ENCODE peak calls at places on chromosome 9, in four cellular contexts. N is ovary; L is psoas muscle; Y is CD4-positive, alpha-beta memory T cell. E is an unnamed sample.
A peak's percentile ranks its signal among the peaks of the same experiment; 100 is the strongest.

GRCh38 chr9:4517274-4517673 is 27.0 kb downstream of the SLC1A1 start:
- DNase-seq in N (no peak), L (no peak), Y (no peak), E (no peak)

GRCh38 chr9:125538092-125538473 is 168.9 kb downstream of the MAPKAP1 start:
- DNase-seq in N (peak; percentile 54), L (no peak), Y (no peak), E (peak; percentile 89)

GRCh38 chr9:93955356-93956182 is 414 bp upstream of the BARX1 start:
- DNase-seq in N (no peak), L (no peak), Y (peak; percentile 25), E (no peak)

GRCh38 chr9:24487250-24487861 is 58.3 kb downstream of the IZUMO3 start:
- DNase-seq in N (no peak), L (no peak), Y (no peak), E (peak; percentile 8)

GRCh38 chr9:109453210-109453842 is 44.8 kb downstream of the PTPN3 start:
- DNase-seq in N (no peak), L (no peak), Y (no peak), E (peak; percentile 51)

GRCh38 chr9:93501406-93501805 is 48.0 kb upstream of the FAM120AOS start:
- DNase-seq in N (no peak), L (no peak), Y (peak; percentile 18), E (peak; percentile 60)

GRCh38 chr9:77816641-77817341 is 168.7 kb upstream of the GNA14 start:
- DNase-seq in N (no peak), L (no peak), Y (no peak), E (no peak)

GRCh38 chr9:114386361-114386885 is 1.4 kb downstream of the AKNA start:
- DNase-seq in N (no peak), L (no peak), Y (no peak), E (no peak)

GRCh38 chr9:81427870-81428269 is 261.5 kb downstream of the TLE1 start:
- DNase-seq in N (no peak), L (no peak), Y (no peak), E (no peak)

GRCh38 chr9:17171309-17172094 is 36.7 kb downstream of the CNTLN start:
- DNase-seq in N (no peak), L (no peak), Y (no peak), E (no peak)

GRCh38 chr9:123059472-123060220 is 26.2 kb downstream of the GPR21 start:
- DNase-seq in N (no peak), L (no peak), Y (no peak), E (peak; percentile 29)

GRCh38 chr9:90035471-90035870 is 430.7 kb downstream of the GADD45G start:
- DNase-seq in N (no peak), L (no peak), Y (no peak), E (no peak)

GRCh38 chr9:114538241-114538640 is 33.0 kb upstream of the WHRN start:
- DNase-seq in N (no peak), L (no peak), Y (peak; percentile 20), E (no peak)

GRCh38 chr9:135219676-135220600 is 132.5 kb downstream of the OLFM1 start:
- DNase-seq in N (no peak), L (no peak), Y (no peak), E (no peak)

GRCh38 chr9:124723352-124723751 is 47.8 kb downstream of the NR6A1 start:
- DNase-seq in N (no peak), L (no peak), Y (no peak), E (no peak)

GRCh38 chr9:129886226-129887174 is 51.2 kb downstream of the USP20 start:
- DNase-seq in N (no peak), L (no peak), Y (peak; percentile 80), E (no peak)

GRCh38 chr9:14427419-14427818 is 113.5 kb upstream of the NFIB start:
- DNase-seq in N (no peak), L (no peak), Y (no peak), E (no peak)

GRCh38 chr9:77647659-77648457 is at the start of gene GNA14:
- DNase-seq in N (peak; percentile 43), L (peak; percentile 27), Y (no peak), E (no peak)

GRCh38 chr9:93681316-93682154 is 105.2 kb downstream of the PHF2 start:
- DNase-seq in N (no peak), L (no peak), Y (no peak), E (no peak)

GRCh38 chr9:20508242-20508641 is 114.1 kb downstream of the MLLT3 start:
- DNase-seq in N (no peak), L (no peak), Y (peak; percentile 8), E (peak; percentile 69)

GRCh38 chr9:122386316-122386872 is 15.6 kb downstream of the PTGS1 start:
- DNase-seq in N (no peak), L (no peak), Y (no peak), E (no peak)

GRCh38 chr9:129242971-129243561 is 65.0 kb upstream of the IER5L start:
- DNase-seq in N (no peak), L (peak; percentile 77), Y (no peak), E (peak; percentile 69)

GRCh38 chr9:3508531-3509374 is 17.0 kb downstream of the RFX3 start:
- DNase-seq in N (no peak), L (no peak), Y (no peak), E (peak; percentile 75)

GRCh38 chr9:79973627-79974026 is 401.9 kb downstream of the TLE4 start:
- DNase-seq in N (no peak), L (no peak), Y (no peak), E (no peak)

GRCh38 chr9:91978739-91979414 is 28.8 kb upstream of the ROR2 start:
- DNase-seq in N (no peak), L (no peak), Y (no peak), E (peak; percentile 90)

GRCh38 chr9:119333507-119334229 is 35.6 kb downstream of the BRINP1 start:
- DNase-seq in N (no peak), L (no peak), Y (no peak), E (no peak)

GRCh38 chr9:101495810-101496209 is 37.8 kb upstream of the RNF20 start:
- DNase-seq in N (no peak), L (no peak), Y (no peak), E (peak; percentile 45)

GRCh38 chr9:76333964-76334363 is 60.3 kb downstream of the RFK start:
- DNase-seq in N (no peak), L (no peak), Y (no peak), E (no peak)

GRCh38 chr9:87868175-87868574 is 14.5 kb upstream of the SPATA31E1 start:
- DNase-seq in N (no peak), L (no peak), Y (no peak), E (no peak)

GRCh38 chr9:128845186-128845931 is 15.8 kb upstream of the SPOUT1 start:
- DNase-seq in N (no peak), L (no peak), Y (no peak), E (no peak)

GRCh38 chr9:15372385-15373200 is 50.1 kb upstream of the SNAPC3 start:
- DNase-seq in N (no peak), L (no peak), Y (no peak), E (no peak)

GRCh38 chr9:12956261-12956660 is 181.4 kb downstream of the LURAP1L start:
- DNase-seq in N (no peak), L (no peak), Y (no peak), E (peak; percentile 19)

GRCh38 chr9:82810902-82811301 is 252.0 kb downstream of the RASEF start:
- DNase-seq in N (no peak), L (no peak), Y (no peak), E (peak; percentile 1)

GRCh38 chr9:98108540-98109031 is 10.4 kb downstream of the TRIM14 start:
- DNase-seq in N (no peak), L (no peak), Y (peak; percentile 67), E (no peak)

GRCh38 chr9:120712539-120713031 is 1.7 kb downstream of the MEGF9 start:
- DNase-seq in N (no peak), L (no peak), Y (no peak), E (no peak)

GRCh38 chr9:120711841-120712538 is 2.3 kb downstream of the MEGF9 start:
- DNase-seq in N (no peak), L (no peak), Y (no peak), E (no peak)

GRCh38 chr9:120711354-120711753 is 2.9 kb downstream of the MEGF9 start:
- DNase-seq in N (no peak), L (no peak), Y (no peak), E (no peak)

GRCh38 chr9:120708526-120709224 is 5.6 kb downstream of the MEGF9 start:
- DNase-seq in N (no peak), L (no peak), Y (no peak), E (peak; percentile 52)

GRCh38 chr9:120710110-120710981 is 3.9 kb downstream of the MEGF9 start:
- DNase-seq in N (no peak), L (no peak), Y (peak; percentile 54), E (peak; percentile 75)
- H3K4me3 ChIP-seq in N (peak overlapping the region; percentile 7), L (peak overlapping the region; percentile 83), Y (peak overlapping the region; percentile 41), E (peak overlapping the region; percentile 41)

GRCh38 chr9:133972041-133972970 is 19.8 kb downstream of the VAV2 start:
- DNase-seq in N (peak; percentile 16), L (no peak), Y (no peak), E (no peak)

GRCh38 chr9:133975511-133975910 is 16.6 kb downstream of the VAV2 start:
- DNase-seq in N (no peak), L (no peak), Y (no peak), E (no peak)

GRCh38 chr9:133974631-133975341 is 17.3 kb downstream of the VAV2 start:
- DNase-seq in N (no peak), L (no peak), Y (no peak), E (no peak)

GRCh38 chr9:133973111-133973790 is 18.9 kb downstream of the VAV2 start:
- DNase-seq in N (no peak), L (no peak), Y (no peak), E (no peak)

DNA sequence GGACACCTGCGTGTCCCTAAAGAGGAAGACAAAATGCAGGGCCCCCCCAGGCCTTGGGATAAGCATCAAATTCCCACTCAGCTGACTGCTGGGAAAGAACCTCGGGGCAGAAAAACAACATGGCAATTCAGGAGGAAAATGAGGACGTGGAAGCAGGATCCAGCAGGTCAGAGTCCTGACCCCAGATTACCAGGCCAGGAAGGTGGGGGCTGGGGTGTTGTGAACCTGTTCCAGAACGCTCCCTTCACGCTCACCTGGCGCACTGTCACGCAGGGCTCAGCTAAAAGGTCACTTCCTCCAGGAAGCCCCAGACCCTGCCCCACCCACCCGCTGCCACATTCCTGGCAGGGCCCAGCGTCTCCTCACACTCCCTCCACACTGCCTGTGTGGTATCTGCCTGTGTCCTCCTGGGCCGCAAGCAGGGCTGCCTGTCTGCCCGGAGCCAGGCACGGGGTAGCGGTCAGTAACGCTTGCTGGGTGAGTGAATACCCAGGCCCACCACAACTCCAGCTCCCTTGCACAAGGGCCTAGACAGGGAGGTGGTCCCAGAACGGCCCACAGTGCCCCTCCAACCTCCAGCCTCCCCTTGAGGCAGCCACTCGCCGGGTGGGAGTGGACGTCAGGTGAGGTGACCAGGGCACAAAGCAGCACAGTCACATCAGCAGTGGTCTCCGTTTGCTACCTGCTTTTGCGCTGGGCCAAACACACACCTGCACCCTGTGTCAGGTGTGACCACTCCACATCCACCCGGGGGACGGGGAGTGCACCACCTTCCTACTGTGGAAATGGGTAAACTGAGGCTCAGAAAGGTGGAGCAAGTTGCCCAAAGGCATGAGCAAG is 18.1 kb downstream of the VAV2 start:
- DNase-seq in N (no peak), L (no peak), Y (no peak), E (no peak)
- H3K4me3 ChIP-seq in N (no peak overlapping the region), L (no peak overlapping the region), Y (no peak overlapping the region), E (no peak overlapping the region)

GRCh38 chr9:137026828-137027227 is 1.2 kb downstream of the ABCA2 start:
- DNase-seq in N (no peak), L (no peak), Y (no peak), E (no peak)
- H3K4me3 ChIP-seq in N (no peak overlapping the region), L (peak overlapping the region; percentile 78), Y (no peak overlapping the region), E (peak overlapping the region; percentile 7)

DNA sequence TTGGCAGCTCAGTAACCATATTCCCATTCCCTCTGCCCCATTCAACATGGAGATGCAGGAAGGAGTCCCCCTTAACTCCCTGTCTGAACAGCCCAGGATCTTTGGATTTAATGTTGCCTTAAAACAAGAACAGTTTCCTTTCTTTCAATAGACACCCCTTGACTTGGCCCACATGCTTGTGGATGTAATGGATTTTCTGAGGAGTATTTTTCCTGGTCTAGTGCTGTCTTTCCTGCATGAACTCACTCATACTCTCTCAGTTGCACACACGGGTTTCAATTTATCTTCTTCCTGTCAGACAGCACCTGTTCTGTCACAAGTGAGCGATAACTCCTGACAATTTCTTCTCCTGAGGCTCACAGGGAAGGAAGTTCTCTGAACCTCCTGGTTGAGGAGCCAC is 85.0 kb downstream of the ACER2 start:
- DNase-seq in N (no peak), L (no peak), Y (no peak), E (no peak)
- H3K4me3 ChIP-seq in N (no peak overlapping the region), L (peak overlapping the region; percentile 51), Y (no peak overlapping the region), E (peak overlapping the region; percentile 49)

E was measured in fibroblast of villous mesenchyme.